ENCODE peak calls at places on chromosomes 6 and 20, in ten cellular contexts. P is breast epithelium; E is tibial nerve; F is left ventricle myocardium inferior; Z is CD4-positive, alpha-beta memory T cell; O is K562; K is PC-9; B is hepatocyte; H is lower lobe of right lung; W is cardiac muscle cell. T is an unnamed sample.

GRCh38 chr6:11043961-11044711 is at the start of gene ELOVL2:
- DNase-seq in H (no peak), Z (no peak), W (peak; percentile 69), P (no peak), O (peak; percentile 85), K (peak; percentile 51), E (no peak), B (peak; percentile 88), F (peak; percentile 47), T (peak; percentile 19)

GRCh38 chr6:170180671-170181337 is 110.1 kb downstream of the DLL1 start:
- DNase-seq in H (no peak), K (no peak), B (no peak), F (no peak), E (peak; percentile 2), O (no peak), P (no peak), Z (no peak), W (no peak), T (no peak)

GRCh38 chr6:141403827-141404226 is 728.9 kb upstream of the GJE1 start:
- DNase-seq in F (no peak), E (peak; percentile 57), Z (no peak), K (no peak), P (no peak), O (no peak), W (peak; percentile 56), H (no peak), B (no peak), T (no peak)

GRCh38 chr6:79610301-79611009 is 20.7 kb upstream of the SH3BGRL2 start:
- DNase-seq in Z (no peak), H (no peak), O (peak; percentile 21), B (no peak), P (peak; percentile 57), E (no peak), F (no peak), W (no peak), K (peak; percentile 79), T (no peak)

GRCh38 chr6:170086639-170087420 is 204.0 kb downstream of the DLL1 start:
- DNase-seq in B (no peak), W (no peak), E (no peak), K (no peak), F (peak; percentile 9), O (no peak), Z (no peak), P (peak; percentile 44), H (peak; percentile 37), T (peak; percentile 46)

GRCh38 chr6:145294942-145295341 is 440.4 kb downstream of the EPM2A start:
- DNase-seq in E (no peak), W (no peak), O (no peak), K (no peak), H (no peak), P (no peak), F (no peak), B (no peak), Z (no peak), T (no peak)

GRCh38 chr20:53364617-53365016 is 229.0 kb downstream of the ZNF217 start:
- DNase-seq in F (no peak), H (no peak), K (no peak), W (no peak), P (no peak), E (no peak), B (no peak), Z (no peak), O (no peak), T (no peak)

GRCh38 chr6:72621243-72622093 is at the start of gene KCNQ5:
- DNase-seq in P (no peak), O (peak; percentile 50), H (peak; percentile 46), W (peak; percentile 27), K (peak; percentile 12), E (no peak), B (peak; percentile 8), F (no peak), Z (peak; percentile 15), T (peak; percentile 26)

DNA sequence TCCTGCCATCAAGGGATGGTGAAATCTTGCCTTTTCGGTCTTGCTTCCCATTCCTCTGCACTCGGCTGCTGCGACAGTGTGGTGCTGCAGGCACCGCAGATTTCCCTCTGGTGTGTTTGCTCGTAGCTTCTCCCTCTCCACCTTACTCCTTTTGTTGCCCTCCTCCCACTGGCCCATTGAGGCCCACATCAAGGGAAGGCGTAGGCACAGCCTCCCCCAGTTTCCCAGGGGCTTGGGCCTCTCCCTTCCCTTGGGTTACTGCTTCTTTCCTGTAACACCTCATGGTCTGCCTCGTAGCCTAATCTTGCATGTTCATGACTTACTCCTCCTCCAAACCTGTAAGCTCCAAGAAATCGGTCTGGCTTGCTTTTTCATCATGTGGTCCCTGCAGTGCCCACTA is 9.9 kb downstream of the E2F3 start:
- DNase-seq in F (no peak), B (no peak), O (no peak), W (no peak), E (no peak), P (no peak), K (no peak), H (no peak), Z (no peak), T (no peak)
- H3K4me1 ChIP-seq in F (peaks cover 34% of the 10 kb centered on the region), B (peaks cover 7% of the 10 kb centered on the region), O (peaks cover 97% of the 10 kb centered on the region), W (peaks cover 39% of the 10 kb centered on the region), E (peaks cover 10% of the 10 kb centered on the region), P (no peaks in the 10 kb centered on the region), K (no peaks in the 10 kb centered on the region), H (peaks cover 8% of the 10 kb centered on the region), Z (peaks cover 70% of the 10 kb centered on the region), T (peaks cover 39% of the 10 kb centered on the region)

GRCh38 chr6:70663881-70664466 is 3.7 kb upstream of the SMAP1 start:
- DNase-seq in F (no peak), E (no peak), Z (no peak), W (no peak), P (no peak), B (no peak), K (no peak), O (no peak), H (no peak), T (peak; percentile 45)
- H3K27me3 ChIP-seq in F (no peaks in the 10 kb centered on the region), E (no peaks in the 10 kb centered on the region), Z (no peaks in the 10 kb centered on the region), W (no peaks in the 10 kb centered on the region), P (no peaks in the 10 kb centered on the region), B (no peaks in the 10 kb centered on the region), K (no peaks in the 10 kb centered on the region), O (peaks cover 13% of the 10 kb centered on the region), H (no peaks in the 10 kb centered on the region), T (no peaks in the 10 kb centered on the region)

GRCh38 chr6:1611322-1611571 is 1.5 kb downstream of the FOXC1 start:
- DNase-seq in Z (no peak), H (no peak), B (peak; percentile 45), F (no peak), W (peak; percentile 62), O (no peak), P (no peak), E (no peak), K (peak; percentile 31), T (no peak)

GRCh38 chr6:1608222-1608975 is 1.3 kb upstream of the FOXC1 start:
- DNase-seq in K (no peak), W (no peak), E (no peak), H (no peak), Z (peak; percentile 5), B (peak; percentile 14), O (no peak), P (no peak), F (no peak), T (no peak)

GRCh38 chr6:1608976-1609661 is 596 bp upstream of the FOXC1 start:
- DNase-seq in F (no peak), B (peak; percentile 48), K (no peak), W (peak; percentile 56), E (no peak), P (no peak), Z (no peak), H (no peak), O (no peak), T (peak; percentile 69)

GRCh38 chr6:1610497-1611321 is 994 bp downstream of the FOXC1 start:
- DNase-seq in Z (peak; percentile 35), K (peak; percentile 32), P (no peak), O (no peak), H (no peak), F (no peak), E (no peak), W (peak; percentile 49), B (peak; percentile 25), T (no peak)

GRCh38 chr6:1609662-1610496 is at the start of gene FOXC1:
- DNase-seq in Z (peak; percentile 17), W (peak; percentile 96), H (peak; percentile 85), F (peak; percentile 88), P (peak; percentile 78), E (peak; percentile 86), B (peak; percentile 86), O (no peak), K (peak; percentile 96), T (peak; percentile 91)
- H3K4me1 ChIP-seq in Z (peaks cover 58% of the 10 kb centered on the region), W (peaks cover 16% of the 10 kb centered on the region), H (peaks cover 51% of the 10 kb centered on the region), F (peaks cover 76% of the 10 kb centered on the region), P (no peaks in the 10 kb centered on the region), E (peaks cover 59% of the 10 kb centered on the region), B (peaks cover 22% of the 10 kb centered on the region), O (no peaks in the 10 kb centered on the region), K (no peaks in the 10 kb centered on the region), T (peaks cover 19% of the 10 kb centered on the region)

GRCh38 chr6:30463242-30463641 is 26.1 kb upstream of the HLA-E start:
- DNase-seq in B (no peak), H (no peak), E (no peak), Z (no peak), P (no peak), K (no peak), W (no peak), O (no peak), F (no peak), T (no peak)

GRCh38 chr6:30462482-30462881 is 26.8 kb upstream of the HLA-E start:
- DNase-seq in O (no peak), H (no peak), E (no peak), Z (no peak), W (no peak), F (no peak), P (no peak), K (no peak), B (no peak), T (no peak)

GRCh38 chr6:30465582-30466306 is 23.6 kb upstream of the HLA-E start:
- DNase-seq in H (no peak), B (no peak), O (no peak), Z (no peak), F (no peak), K (no peak), W (no peak), E (no peak), P (no peak), T (no peak)

GRCh38 chr6:30461055-30461454 is 28.3 kb upstream of the HLA-E start:
- DNase-seq in H (no peak), Z (no peak), B (no peak), E (no peak), W (no peak), O (no peak), K (no peak), P (no peak), F (no peak), T (no peak)

DNA sequence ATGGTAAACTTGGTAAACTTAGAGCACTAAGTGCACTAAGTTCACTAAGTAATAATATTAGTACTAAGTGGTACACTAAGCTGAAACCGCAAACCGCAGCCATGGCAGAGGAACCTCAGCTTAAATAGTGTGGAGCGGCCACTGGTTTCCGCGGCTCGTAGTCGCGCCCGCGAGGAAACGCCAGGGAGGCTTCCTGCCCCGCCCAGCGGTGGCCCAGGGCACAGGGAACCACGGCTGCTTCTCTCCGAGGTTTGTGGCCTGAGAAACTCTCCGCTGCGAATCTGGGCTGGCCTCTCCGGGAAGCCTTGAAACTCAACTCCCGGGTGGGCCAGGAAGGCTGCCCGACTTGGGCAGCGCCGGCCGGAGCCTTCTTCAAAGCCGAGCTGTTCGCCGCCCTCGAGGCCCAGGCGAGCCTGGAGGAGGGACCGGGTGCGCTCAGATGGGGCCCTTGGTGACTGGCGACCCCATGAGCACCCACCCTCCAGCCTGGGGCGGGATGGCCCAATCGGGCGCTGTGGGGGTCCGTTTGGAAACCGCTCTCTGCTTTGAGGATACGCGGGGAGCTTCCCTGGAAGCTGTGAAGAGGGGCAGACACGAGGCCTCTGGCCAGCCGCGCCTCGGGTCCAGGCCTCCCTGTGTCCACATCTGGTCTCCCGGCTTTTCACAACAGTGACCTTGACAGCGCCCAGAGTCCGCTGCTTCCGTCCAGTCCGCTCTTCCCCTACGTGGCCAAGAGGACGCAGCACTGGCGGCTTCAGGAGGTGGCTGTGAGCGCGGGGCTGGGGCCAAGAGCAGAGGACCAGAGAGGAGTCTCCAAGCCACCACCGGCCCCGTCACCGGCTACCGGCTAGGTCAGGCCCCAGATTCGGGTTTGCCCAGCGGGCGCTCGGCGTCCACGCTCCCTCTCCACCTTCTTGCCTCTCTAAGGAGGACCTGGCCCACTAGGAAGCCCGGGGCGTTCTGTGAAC is 25.4 kb upstream of the HLA-E start:
- DNase-seq in O (no peak), H (peak; percentile 73), F (peak; percentile 40), E (no peak), B (no peak), W (peak; percentile 42), P (no peak), Z (peak; percentile 73), K (peak; percentile 25), T (peak; percentile 38)
- H3K27me3 ChIP-seq in O (peaks cover 72% of the 10 kb centered on the region), H (peaks cover 95% of the 10 kb centered on the region), F (peaks cover 97% of the 10 kb centered on the region), E (peaks cover 6% of the 10 kb centered on the region), B (peaks cover 83% of the 10 kb centered on the region), W (peaks cover 98% of the 10 kb centered on the region), P (peaks cover 4% of the 10 kb centered on the region), Z (peaks cover 76% of the 10 kb centered on the region), K (peaks cover 94% of the 10 kb centered on the region), T (peaks cover 97% of the 10 kb centered on the region)